ENCODE peak calls at places on chromosome 12, in four cellular contexts. Y is GM12865; M is CD4-positive, alpha-beta T cell; B is hepatocyte. A is an unnamed sample.

GRCh38 chr12:57031228-57031670 is 14.9 kb upstream of the TAC3 start:
- DNase-seq in Y (peak; percentile 68), M (no peak), B (no peak), A (no peak)

GRCh38 chr12:89064780-89065179 is 287.5 kb downstream of the DUSP6 start:
- DNase-seq in Y (no peak), M (no peak), B (no peak), A (no peak)

GRCh38 chr12:4270670-4271432 is 2.7 kb upstream of the CCND2 start:
- DNase-seq in Y (peak; percentile 67), M (peak; percentile 16), B (peak; percentile 59), A (peak; percentile 70)

GRCh38 chr12:82325540-82326336 is 32.4 kb downstream of the CCDC59 start:
- DNase-seq in Y (no peak), M (no peak), B (no peak), A (no peak)

GRCh38 chr12:43338848-43339526 is 213.0 kb downstream of the ADAMTS20 start:
- DNase-seq in Y (peak; percentile 50), M (no peak), B (peak; percentile 62), A (no peak)

GRCh38 chr12:613996-614726 is 49.1 kb downstream of the NINJ2 start:
- DNase-seq in Y (peak; percentile 58), M (peak; percentile 29), B (no peak), A (no peak)

GRCh38 chr12:68901551-68901950 is 31.4 kb downstream of the CPM start:
- DNase-seq in Y (no peak), M (no peak), B (no peak), A (no peak)

GRCh38 chr12:118120579-118121363 is 15.2 kb upstream of the PEBP1 start:
- DNase-seq in Y (peak; percentile 82), M (peak; percentile 44), B (peak; percentile 84), A (no peak)

GRCh38 chr12:6949063-6949594 is 2.0 kb upstream of the PTPN6 start:
- DNase-seq in Y (peak; percentile 62), M (no peak), B (no peak), A (peak; percentile 73)

GRCh38 chr12:98970950-98971349 is 325.9 kb downstream of the APAF1 start:
- DNase-seq in Y (no peak), M (no peak), B (no peak), A (no peak)

GRCh38 chr12:92146497-92146828 is 817 bp upstream of the BTG1 start:
- DNase-seq in Y (no peak), M (no peak), B (no peak), A (no peak)

GRCh38 chr12:83826112-83826511 is 1086.5 kb downstream of the SLC6A15 start:
- DNase-seq in Y (peak; percentile 49), M (no peak), B (peak; percentile 55), A (no peak)

GRCh38 chr12:102564026-102564425 is 83.7 kb upstream of the IGF1 start:
- DNase-seq in Y (no peak), M (no peak), B (no peak), A (no peak)

GRCh38 chr12:26633591-26634210 is 199.3 kb downstream of the ITPR2 start:
- DNase-seq in Y (no peak), M (no peak), B (no peak), A (no peak)

GRCh38 chr12:75712223-75712622 is 200.8 kb upstream of the KRR1 start:
- DNase-seq in Y (no peak), M (no peak), B (no peak), A (no peak)

GRCh38 chr12:64097346-64098105 is 124.6 kb downstream of the KICS2 start:
- DNase-seq in Y (no peak), M (no peak), B (no peak), A (no peak)

GRCh38 chr12:98595152-98595988 is 1.9 kb downstream of the SLC25A3 start:
- DNase-seq in Y (no peak), M (no peak), B (peak; percentile 26), A (no peak)

GRCh38 chr12:94829552-94829951 is 173.9 kb downstream of the NDUFA12 start:
- DNase-seq in Y (no peak), M (no peak), B (no peak), A (no peak)

DNA sequence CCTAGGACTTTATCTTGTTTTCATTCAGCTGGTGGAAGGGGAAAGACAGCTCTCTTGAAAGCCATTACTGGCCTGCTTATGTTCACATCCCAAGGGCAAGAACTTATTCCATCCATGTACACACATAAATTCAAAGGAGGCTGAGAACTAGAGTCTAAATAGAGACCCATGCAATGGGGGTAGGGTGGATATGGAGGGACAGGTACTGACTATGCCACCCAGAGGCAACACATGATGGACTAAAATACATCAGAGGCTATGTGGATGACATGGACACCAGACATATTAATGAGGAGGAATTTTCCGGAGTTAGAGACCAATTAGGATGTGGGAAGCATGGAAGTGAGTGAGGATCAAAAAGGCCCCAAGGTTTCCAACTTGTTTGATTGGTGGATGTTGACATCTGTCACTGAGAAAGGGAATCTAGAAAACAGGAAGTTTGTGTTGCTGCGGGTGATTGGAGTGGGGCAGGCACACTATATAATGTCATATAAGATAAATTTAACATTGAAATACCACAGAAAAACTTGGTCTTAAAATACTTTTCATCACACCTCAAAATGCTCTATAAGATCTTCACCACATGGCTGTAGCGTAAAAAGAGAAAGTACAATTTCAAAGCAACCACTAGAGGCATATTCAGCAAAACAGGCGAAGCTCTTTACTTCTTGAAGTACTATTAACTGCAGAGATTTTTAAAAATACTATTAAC is 130.4 kb downstream of the GRIP1 start:
- DNase-seq in Y (peak; percentile 27), M (no peak), B (no peak), A (no peak)
- TF ChIP-seq CTCF in Y (peak; percentile 35), M (no peak), B (peak; percentile 26), A (no peak)

GRCh38 chr12:119870462-119870861 is 6.7 kb downstream of the CIT start:
- DNase-seq in Y (no peak), M (no peak), B (no peak), A (no peak)
- TF ChIP-seq CTCF in Y (no peak), M (no peak), B (no peak), A (no peak)

GRCh38 chr12:53451661-53452158 is at the start of gene PCBP2:
- DNase-seq in Y (peak; percentile 100), M (peak; percentile 97), B (peak; percentile 99), A (peak; percentile 99)

GRCh38 chr12:53456654-53457366 is 4.9 kb downstream of the PCBP2 start:
- DNase-seq in Y (no peak), M (no peak), B (no peak), A (no peak)

GRCh38 chr12:53453953-53454640 is 2.2 kb downstream of the PCBP2 start:
- DNase-seq in Y (no peak), M (no peak), B (no peak), A (no peak)

GRCh38 chr12:53452159-53453077 is 516 bp downstream of the PCBP2 start:
- DNase-seq in Y (peak; percentile 91), M (peak; percentile 68), B (peak; percentile 93), A (peak; percentile 67)

GRCh38 chr12:53454710-53455109 is 2.8 kb downstream of the PCBP2 start:
- DNase-seq in Y (no peak), M (no peak), B (no peak), A (no peak)
- TF ChIP-seq CTCF in Y (no peak), M (no peak), B (no peak), A (no peak)

GRCh38 chr12:131583085-131583712 is 127.7 kb upstream of the SFSWAP start:
- DNase-seq in Y (no peak), M (no peak), B (no peak), A (no peak)
- TF ChIP-seq CTCF in Y (no peak), M (no peak), B (no peak), A (no peak)